ENCODE peak calls at places on chromosome 10, in eight cellular contexts. X is astrocyte of the spinal cord; U is psoas muscle; J is H9; O is AG10803; P is foreskin fibroblast; H is CD4-positive, alpha-beta T cell; C is OCI-LY7. A is an unnamed sample.

GRCh38 chr10:2938869-2939268 is 128.5 kb upstream of the PFKP start:
- DNase-seq in X (peak), U (no peak), J (no peak), O (peak), P (no peak), H (no peak), C (no peak), A (no peak)

GRCh38 chr10:88194041-88194887 is 330.8 kb downstream of the PTEN start:
- DNase-seq in X (no peak), U (peak), J (no peak), O (peak), P (peak), H (peak), C (no peak), A (peak)

GRCh38 chr10:3025300-3025699 is 42.0 kb upstream of the PFKP start:
- DNase-seq in X (no peak), U (no peak), J (no peak), O (no peak), P (no peak), H (no peak), C (no peak), A (no peak)

GRCh38 chr10:71632200-71632820 is 87.3 kb downstream of the C10orf105 start:
- DNase-seq in X (no peak), U (no peak), J (no peak), O (no peak), P (no peak), H (no peak), C (no peak), A (no peak)

GRCh38 chr10:44974628-44975431 is 3.8 kb downstream of the DEPP1 start:
- DNase-seq in X (peak), U (peak), J (peak), O (peak), P (peak), H (peak), C (peak), A (peak)

GRCh38 chr10:102645388-102645740 is 1.1 kb downstream of the TRIM8 start:
- DNase-seq in X (no peak), U (peak), J (no peak), O (no peak), P (peak), H (peak), C (peak), A (peak)

GRCh38 chr10:59242057-59242456 is 65.6 kb downstream of the PHYHIPL start:
- DNase-seq in X (no peak), U (no peak), J (no peak), O (no peak), P (no peak), H (no peak), C (no peak), A (no peak)

GRCh38 chr10:77873558-77874380 is 52.8 kb downstream of the DLG5 start:
- DNase-seq in X (peak), U (peak), J (no peak), O (peak), P (peak), H (peak), C (peak), A (peak)

GRCh38 chr10:124390788-124391187 is 27.9 kb downstream of the OAT start:
- DNase-seq in X (no peak), U (no peak), J (no peak), O (no peak), P (no peak), H (no peak), C (no peak), A (no peak)

GRCh38 chr10:94012834-94013830 is 19.4 kb downstream of the PLCE1 start:
- DNase-seq in X (no peak), U (no peak), J (no peak), O (peak), P (no peak), H (no peak), C (no peak), A (no peak)

GRCh38 chr10:34240031-34240430 is 575.1 kb downstream of the PARD3 start:
- DNase-seq in X (no peak), U (no peak), J (no peak), O (peak), P (no peak), H (no peak), C (no peak), A (no peak)

GRCh38 chr10:74738985-74739567 is 87.3 kb upstream of the KAT6B start:
- DNase-seq in X (peak), U (no peak), J (peak), O (no peak), P (no peak), H (no peak), C (peak), A (peak)
- TF ChIP-seq CTCF in X (peak), U (no peak), J (peak), O (peak), P (no peak), H (no peak), C (peak), A (no peak)

DNA sequence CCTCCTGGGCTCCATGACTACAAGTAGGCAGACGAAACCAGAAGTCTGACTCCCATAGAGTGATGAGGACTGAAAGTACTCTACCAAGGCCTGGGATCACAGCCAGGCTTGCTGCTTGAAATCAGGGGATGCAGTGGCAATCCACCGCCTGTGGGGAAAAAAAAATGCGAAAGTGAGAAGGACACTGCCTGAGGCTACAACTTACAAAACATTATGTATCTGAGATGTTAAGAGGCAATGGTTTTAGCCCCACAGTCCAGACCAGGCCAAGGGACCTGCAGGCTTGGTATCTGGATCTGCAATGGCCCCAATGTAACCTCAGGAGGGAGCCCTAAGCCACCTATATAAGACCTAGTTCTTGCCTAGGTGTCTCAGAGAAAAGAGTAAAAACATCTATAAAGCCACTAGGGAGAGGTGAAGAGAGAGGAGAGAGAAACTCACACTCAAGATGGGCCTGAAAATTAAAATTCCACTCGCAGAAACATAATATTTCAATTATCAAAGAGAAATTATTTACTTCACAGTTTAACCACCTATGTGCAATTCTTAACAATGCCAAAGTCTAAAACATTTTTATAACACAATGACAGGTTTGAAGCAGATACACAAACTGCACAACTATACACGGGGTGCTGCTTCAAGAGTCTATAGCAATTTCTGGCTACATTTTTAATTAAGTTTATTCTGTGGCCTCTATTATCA is 13.9 kb downstream of the DNAJC1 start:
- DNase-seq in X (peak), U (peak), J (peak), O (peak), P (peak), H (peak), C (peak), A (peak)
- TF ChIP-seq CTCF in X (peak), U (peak), J (peak), O (no peak), P (peak), H (peak), C (peak), A (peak)

GRCh38 chr10:99433378-99434020 is 3.1 kb upstream of the GOT1 start:
- DNase-seq in X (no peak), U (no peak), J (no peak), O (no peak), P (no peak), H (no peak), C (no peak), A (no peak)
- TF ChIP-seq CTCF in X (peak), U (peak), J (peak), O (no peak), P (peak), H (no peak), C (peak), A (no peak)

GRCh38 chr10:119253433-119254174 is 46.2 kb downstream of the GRK5 start:
- DNase-seq in X (peak), U (peak), J (no peak), O (peak), P (peak), H (no peak), C (no peak), A (peak)
- TF ChIP-seq CTCF in X (peak), U (no peak), J (no peak), O (peak), P (peak), H (no peak), C (no peak), A (no peak)

A was measured in activated CD8-positive, alpha-beta T cell treated with anti-CD3 and anti-CD28 coated beads for 36 hours.